ENCODE peak calls at places on chromosomes 2 and 18, in ten cellular contexts. One of them, this sample, is unnamed.

GRCh38 chr2:57881998-57882884 is 164.4 kb upstream of the VRK2 start:
- DNase-seq in stimulated activated CD4-positive, alpha-beta T cell treated with anti-CD3 and anti-CD28 coated beads, Interleukin-15, amount 100 ng/mL, for 48 hours: no peak
- DNase-seq in activated CD4-positive, alpha-beta T cell treated with anti-CD3 and anti-CD28 coated beads for 48 hours: no peak
- DNase-seq in iris pigment epithelial cell: peak; percentile 8
- DNase-seq in AG09319: no peak
- DNase-seq in cardiac muscle cell: no peak
- DNase-seq in NCI-H2029: no peak
- DNase-seq in central memory CD4-positive, alpha-beta T cell: no peak
- DNase-seq in ELF-1: peak; percentile 11
- DNase-seq in H7: no peak
- DNase-seq in this sample: no peak

GRCh38 chr18:34358923-34359322 is 134.2 kb upstream of the NOL4 start:
- DNase-seq in stimulated activated CD4-positive, alpha-beta T cell treated with anti-CD3 and anti-CD28 coated beads, Interleukin-15, amount 100 ng/mL, for 48 hours: no peak
- DNase-seq in activated CD4-positive, alpha-beta T cell treated with anti-CD3 and anti-CD28 coated beads for 48 hours: no peak
- DNase-seq in iris pigment epithelial cell: no peak
- DNase-seq in AG09319: no peak
- DNase-seq in cardiac muscle cell: peak; percentile 1
- DNase-seq in NCI-H2029: no peak
- DNase-seq in central memory CD4-positive, alpha-beta T cell: no peak
- DNase-seq in ELF-1: no peak
- DNase-seq in H7: peak; percentile 4
- DNase-seq in this sample: no peak

GRCh38 chr2:152950125-152950524 is 231.7 kb downstream of the ARL6IP6 start:
- DNase-seq in stimulated activated CD4-positive, alpha-beta T cell treated with anti-CD3 and anti-CD28 coated beads, Interleukin-15, amount 100 ng/mL, for 48 hours: no peak
- DNase-seq in activated CD4-positive, alpha-beta T cell treated with anti-CD3 and anti-CD28 coated beads for 48 hours: no peak
- DNase-seq in iris pigment epithelial cell: peak; percentile 8
- DNase-seq in AG09319: no peak
- DNase-seq in cardiac muscle cell: peak; percentile 74
- DNase-seq in NCI-H2029: no peak
- DNase-seq in central memory CD4-positive, alpha-beta T cell: no peak
- DNase-seq in ELF-1: peak; percentile 3
- DNase-seq in H7: peak; percentile 4
- DNase-seq in this sample: no peak

GRCh38 chr2:224183086-224183485 is 144.0 kb upstream of the SERPINE2 start:
- DNase-seq in stimulated activated CD4-positive, alpha-beta T cell treated with anti-CD3 and anti-CD28 coated beads, Interleukin-15, amount 100 ng/mL, for 48 hours: no peak
- DNase-seq in activated CD4-positive, alpha-beta T cell treated with anti-CD3 and anti-CD28 coated beads for 48 hours: no peak
- DNase-seq in iris pigment epithelial cell: peak; percentile 46
- DNase-seq in AG09319: no peak
- DNase-seq in cardiac muscle cell: no peak
- DNase-seq in NCI-H2029: no peak
- DNase-seq in central memory CD4-positive, alpha-beta T cell: no peak
- DNase-seq in ELF-1: no peak
- DNase-seq in H7: no peak
- DNase-seq in this sample: no peak

GRCh38 chr2:170118641-170119040 is 59.3 kb upstream of the MYO3B start:
- DNase-seq in stimulated activated CD4-positive, alpha-beta T cell treated with anti-CD3 and anti-CD28 coated beads, Interleukin-15, amount 100 ng/mL, for 48 hours: no peak
- DNase-seq in activated CD4-positive, alpha-beta T cell treated with anti-CD3 and anti-CD28 coated beads for 48 hours: no peak
- DNase-seq in iris pigment epithelial cell: no peak
- DNase-seq in AG09319: no peak
- DNase-seq in cardiac muscle cell: no peak
- DNase-seq in NCI-H2029: no peak
- DNase-seq in central memory CD4-positive, alpha-beta T cell: no peak
- DNase-seq in ELF-1: no peak
- DNase-seq in H7: no peak
- DNase-seq in this sample: no peak

GRCh38 chr2:180604077-180604476 is 376.3 kb upstream of the UBE2E3 start:
- DNase-seq in stimulated activated CD4-positive, alpha-beta T cell treated with anti-CD3 and anti-CD28 coated beads, Interleukin-15, amount 100 ng/mL, for 48 hours: no peak
- DNase-seq in activated CD4-positive, alpha-beta T cell treated with anti-CD3 and anti-CD28 coated beads for 48 hours: peak; percentile 7
- DNase-seq in iris pigment epithelial cell: peak; percentile 32
- DNase-seq in AG09319: no peak
- DNase-seq in cardiac muscle cell: no peak
- DNase-seq in NCI-H2029: no peak
- DNase-seq in central memory CD4-positive, alpha-beta T cell: no peak
- DNase-seq in ELF-1: peak; percentile 3
- DNase-seq in H7: no peak
- DNase-seq in this sample: no peak

GRCh38 chr2:224195954-224196571 is 157.0 kb upstream of the SERPINE2 start:
- DNase-seq in stimulated activated CD4-positive, alpha-beta T cell treated with anti-CD3 and anti-CD28 coated beads, Interleukin-15, amount 100 ng/mL, for 48 hours: no peak
- DNase-seq in activated CD4-positive, alpha-beta T cell treated with anti-CD3 and anti-CD28 coated beads for 48 hours: no peak
- DNase-seq in iris pigment epithelial cell: no peak
- DNase-seq in AG09319: no peak
- DNase-seq in cardiac muscle cell: no peak
- DNase-seq in NCI-H2029: no peak
- DNase-seq in central memory CD4-positive, alpha-beta T cell: no peak
- DNase-seq in ELF-1: no peak
- DNase-seq in H7: no peak
- DNase-seq in this sample: no peak

GRCh38 chr2:235752875-235753274 is 259.0 kb downstream of the AGAP1 start:
- DNase-seq in stimulated activated CD4-positive, alpha-beta T cell treated with anti-CD3 and anti-CD28 coated beads, Interleukin-15, amount 100 ng/mL, for 48 hours: no peak
- DNase-seq in activated CD4-positive, alpha-beta T cell treated with anti-CD3 and anti-CD28 coated beads for 48 hours: no peak
- DNase-seq in iris pigment epithelial cell: no peak
- DNase-seq in AG09319: no peak
- DNase-seq in cardiac muscle cell: no peak
- DNase-seq in NCI-H2029: peak; percentile 19
- DNase-seq in central memory CD4-positive, alpha-beta T cell: no peak
- DNase-seq in ELF-1: no peak
- DNase-seq in H7: no peak
- DNase-seq in this sample: no peak

GRCh38 chr18:568731-569130 is 11.4 kb upstream of the CETN1 start:
- DNase-seq in stimulated activated CD4-positive, alpha-beta T cell treated with anti-CD3 and anti-CD28 coated beads, Interleukin-15, amount 100 ng/mL, for 48 hours: no peak
- DNase-seq in activated CD4-positive, alpha-beta T cell treated with anti-CD3 and anti-CD28 coated beads for 48 hours: no peak
- DNase-seq in iris pigment epithelial cell: no peak
- DNase-seq in AG09319: no peak
- DNase-seq in cardiac muscle cell: no peak
- DNase-seq in NCI-H2029: no peak
- DNase-seq in central memory CD4-positive, alpha-beta T cell: no peak
- DNase-seq in ELF-1: no peak
- DNase-seq in H7: no peak
- DNase-seq in this sample: no peak

GRCh38 chr2:74464406-74464805 is 776 bp downstream of the MOGS start:
- DNase-seq in stimulated activated CD4-positive, alpha-beta T cell treated with anti-CD3 and anti-CD28 coated beads, Interleukin-15, amount 100 ng/mL, for 48 hours: no peak
- DNase-seq in activated CD4-positive, alpha-beta T cell treated with anti-CD3 and anti-CD28 coated beads for 48 hours: no peak
- DNase-seq in iris pigment epithelial cell: no peak
- DNase-seq in AG09319: no peak
- DNase-seq in cardiac muscle cell: no peak
- DNase-seq in NCI-H2029: no peak
- DNase-seq in central memory CD4-positive, alpha-beta T cell: no peak
- DNase-seq in ELF-1: peak; percentile 28
- DNase-seq in H7: no peak
- DNase-seq in this sample: no peak

GRCh38 chr2:112803691-112804521 is 19.6 kb upstream of the IL1A start:
- DNase-seq in stimulated activated CD4-positive, alpha-beta T cell treated with anti-CD3 and anti-CD28 coated beads, Interleukin-15, amount 100 ng/mL, for 48 hours: no peak
- DNase-seq in activated CD4-positive, alpha-beta T cell treated with anti-CD3 and anti-CD28 coated beads for 48 hours: no peak
- DNase-seq in iris pigment epithelial cell: peak; percentile 94
- DNase-seq in AG09319: no peak
- DNase-seq in cardiac muscle cell: no peak
- DNase-seq in NCI-H2029: no peak
- DNase-seq in central memory CD4-positive, alpha-beta T cell: no peak
- DNase-seq in ELF-1: no peak
- DNase-seq in H7: no peak
- DNase-seq in this sample: no peak

GRCh38 chr2:169702979-169703378 is 8.7 kb downstream of the PHOSPHO2 start:
- DNase-seq in stimulated activated CD4-positive, alpha-beta T cell treated with anti-CD3 and anti-CD28 coated beads, Interleukin-15, amount 100 ng/mL, for 48 hours: no peak
- DNase-seq in activated CD4-positive, alpha-beta T cell treated with anti-CD3 and anti-CD28 coated beads for 48 hours: no peak
- DNase-seq in iris pigment epithelial cell: no peak
- DNase-seq in AG09319: no peak
- DNase-seq in cardiac muscle cell: no peak
- DNase-seq in NCI-H2029: no peak
- DNase-seq in central memory CD4-positive, alpha-beta T cell: no peak
- DNase-seq in ELF-1: no peak
- DNase-seq in H7: no peak
- DNase-seq in this sample: no peak

GRCh38 chr2:237916296-237916695 is 50.5 kb upstream of the UBE2F start:
- DNase-seq in stimulated activated CD4-positive, alpha-beta T cell treated with anti-CD3 and anti-CD28 coated beads, Interleukin-15, amount 100 ng/mL, for 48 hours: no peak
- DNase-seq in activated CD4-positive, alpha-beta T cell treated with anti-CD3 and anti-CD28 coated beads for 48 hours: no peak
- DNase-seq in iris pigment epithelial cell: no peak
- DNase-seq in AG09319: no peak
- DNase-seq in cardiac muscle cell: no peak
- DNase-seq in NCI-H2029: no peak
- DNase-seq in central memory CD4-positive, alpha-beta T cell: no peak
- DNase-seq in ELF-1: no peak
- DNase-seq in H7: no peak
- DNase-seq in this sample: no peak

GRCh38 chr18:66432636-66433035 is 171.3 kb downstream of the CDH19 start:
- DNase-seq in stimulated activated CD4-positive, alpha-beta T cell treated with anti-CD3 and anti-CD28 coated beads, Interleukin-15, amount 100 ng/mL, for 48 hours: no peak
- DNase-seq in activated CD4-positive, alpha-beta T cell treated with anti-CD3 and anti-CD28 coated beads for 48 hours: no peak
- DNase-seq in iris pigment epithelial cell: no peak
- DNase-seq in AG09319: no peak
- DNase-seq in cardiac muscle cell: no peak
- DNase-seq in NCI-H2029: no peak
- DNase-seq in central memory CD4-positive, alpha-beta T cell: no peak
- DNase-seq in ELF-1: no peak
- DNase-seq in H7: no peak
- DNase-seq in this sample: no peak

GRCh38 chr2:215528555-215528954 is 92.7 kb upstream of the FN1 start:
- DNase-seq in stimulated activated CD4-positive, alpha-beta T cell treated with anti-CD3 and anti-CD28 coated beads, Interleukin-15, amount 100 ng/mL, for 48 hours: no peak
- DNase-seq in activated CD4-positive, alpha-beta T cell treated with anti-CD3 and anti-CD28 coated beads for 48 hours: no peak
- DNase-seq in iris pigment epithelial cell: peak; percentile 98
- DNase-seq in AG09319: peak; percentile 79
- DNase-seq in cardiac muscle cell: no peak
- DNase-seq in NCI-H2029: no peak
- DNase-seq in central memory CD4-positive, alpha-beta T cell: no peak
- DNase-seq in ELF-1: peak; percentile 8
- DNase-seq in H7: no peak
- DNase-seq in this sample: no peak

GRCh38 chr2:70069049-70069448 is 18.2 kb upstream of the PCBP1 start:
- DNase-seq in stimulated activated CD4-positive, alpha-beta T cell treated with anti-CD3 and anti-CD28 coated beads, Interleukin-15, amount 100 ng/mL, for 48 hours: peak; percentile 76
- DNase-seq in activated CD4-positive, alpha-beta T cell treated with anti-CD3 and anti-CD28 coated beads for 48 hours: peak; percentile 83
- DNase-seq in iris pigment epithelial cell: peak; percentile 31
- DNase-seq in AG09319: no peak
- DNase-seq in cardiac muscle cell: no peak
- DNase-seq in NCI-H2029: peak; percentile 36
- DNase-seq in central memory CD4-positive, alpha-beta T cell: peak; percentile 87
- DNase-seq in ELF-1: no peak
- DNase-seq in H7: no peak
- DNase-seq in this sample: no peak

GRCh38 chr18:12307251-12307736 is 747 bp upstream of the TUBB6 start:
- DNase-seq in stimulated activated CD4-positive, alpha-beta T cell treated with anti-CD3 and anti-CD28 coated beads, Interleukin-15, amount 100 ng/mL, for 48 hours: no peak
- DNase-seq in activated CD4-positive, alpha-beta T cell treated with anti-CD3 and anti-CD28 coated beads for 48 hours: no peak
- DNase-seq in iris pigment epithelial cell: peak; percentile 85
- DNase-seq in AG09319: no peak
- DNase-seq in cardiac muscle cell: peak; percentile 57
- DNase-seq in NCI-H2029: no peak
- DNase-seq in central memory CD4-positive, alpha-beta T cell: no peak
- DNase-seq in ELF-1: peak; percentile 63
- DNase-seq in H7: peak; percentile 72
- DNase-seq in this sample: no peak